ENCODE peak calls at places on chromosome X, in ten cellular contexts. M, T, R, F, V, W, K, G, P and H are unnamed samples.

GRCh38 chrX:150236304-150236703 is 126.8 kb upstream of the MAMLD1 start:
- DNase-seq in T (no peak), V (no peak), W (no peak), G (no peak), M (no peak), R (no peak), K (no peak), P (no peak), F (no peak), H (no peak)

GRCh38 chrX:23195097-23195496 is 139.6 kb upstream of the PTCHD1 start:
- DNase-seq in W (no peak), G (no peak), T (no peak), F (no peak), P (no peak), K (no peak), M (no peak), R (no peak), V (no peak), H (no peak)

GRCh38 chrX:31166416-31166815 is 94.6 kb upstream of the FTHL17 start:
- DNase-seq in W (no peak), R (no peak), F (peak), G (no peak), K (no peak), T (no peak), M (no peak), P (no peak), V (no peak), H (no peak)

GRCh38 chrX:150184487-150184886 is 178.6 kb upstream of the MAMLD1 start:
- DNase-seq in V (no peak), M (no peak), F (no peak), W (no peak), G (no peak), P (no peak), T (no peak), R (no peak), K (no peak), H (no peak)

GRCh38 chrX:3461824-3462508 is 115.5 kb upstream of the MXRA5 start:
- DNase-seq in T (no peak), R (no peak), P (no peak), K (no peak), V (no peak), F (no peak), G (no peak), M (no peak), W (no peak), H (no peak)

GRCh38 chrX:17078031-17078730 is 131.7 kb downstream of the REPS2 start:
- DNase-seq in G (peak), K (no peak), V (no peak), T (no peak), P (no peak), R (no peak), W (no peak), F (no peak), M (no peak), H (peak)

GRCh38 chrX:139125916-139126315 is 404.6 kb upstream of the F9 start:
- DNase-seq in V (no peak), P (no peak), M (no peak), R (no peak), G (no peak), W (no peak), K (no peak), T (no peak), F (no peak), H (no peak)

GRCh38 chrX:63581390-63581789 is 203.6 kb downstream of the ARHGEF9 start:
- DNase-seq in R (no peak), V (no peak), G (no peak), F (no peak), W (no peak), K (no peak), P (no peak), M (no peak), T (no peak), H (no peak)

GRCh38 chrX:114959729-114960128 is 57.7 kb downstream of the IL13RA2 start:
- DNase-seq in F (peak), M (no peak), P (no peak), W (no peak), T (no peak), V (peak), K (no peak), G (peak), R (no peak), H (no peak)

GRCh38 chrX:146278381-146278780 is 460.8 kb downstream of the SLITRK2 start:
- DNase-seq in W (no peak), R (no peak), P (no peak), K (no peak), V (no peak), G (peak), T (no peak), F (no peak), M (no peak), H (no peak)

GRCh38 chrX:80812176-80812575 is 2.5 kb upstream of the BRWD3 start:
- DNase-seq in T (no peak), V (no peak), K (peak), P (peak), R (no peak), W (no peak), F (peak), M (peak), G (peak), H (no peak)

GRCh38 chrX:103066606-103067005 is 2.6 kb upstream of the BEX1 start:
- DNase-seq in F (no peak), K (no peak), G (no peak), M (no peak), T (no peak), P (no peak), W (no peak), R (no peak), V (no peak), H (peak)

GRCh38 chrX:121579016-121579760 is 531.8 kb downstream of the GLUD2 start:
- DNase-seq in T (no peak), M (no peak), P (peak), R (no peak), K (no peak), W (no peak), G (peak), F (peak), V (peak), H (no peak)

GRCh38 chrX:53479295-53479694 is 45.1 kb upstream of the HSD17B10 start:
- DNase-seq in R (no peak), V (peak), T (no peak), M (no peak), K (no peak), G (no peak), P (no peak), W (no peak), F (peak), H (no peak)

GRCh38 chrX:44245730-44246129 is 97.7 kb downstream of the EFHC2 start:
- DNase-seq in K (peak), P (no peak), W (no peak), M (peak), T (no peak), V (peak), R (no peak), F (no peak), G (no peak), H (no peak)

GRCh38 chrX:54419559-54420302 is 20.5 kb upstream of the TSR2 start:
- DNase-seq in V (no peak), R (no peak), T (no peak), P (no peak), M (no peak), G (no peak), K (no peak), W (no peak), F (no peak), H (no peak)

GRCh38 chrX:81377329-81377728 is 175.4 kb downstream of the SH3BGRL start:
- DNase-seq in G (peak), F (peak), M (no peak), V (peak), R (no peak), P (no peak), T (no peak), K (no peak), W (no peak), H (no peak)

GRCh38 chrX:10173331-10173900 is 16.6 kb downstream of the CLCN4 start:
- DNase-seq in W (no peak), R (peak), F (peak), P (peak), M (no peak), T (peak), V (no peak), G (peak), K (no peak), H (no peak)

GRCh38 chrX:477441-478012 is 90.8 kb upstream of the PPP2R3B start:
- DNase-seq in M (no peak), F (no peak), W (no peak), R (no peak), K (no peak), G (no peak), P (no peak), T (no peak), V (no peak), H (no peak)

GRCh38 chrX:38806875-38807601 is 5.8 kb downstream of the MID1IP1 start:
- DNase-seq in G (no peak), P (no peak), V (peak), F (no peak), M (no peak), T (no peak), R (no peak), K (no peak), W (no peak), H (no peak)